ENCODE peak calls at places on chromosomes 6 and 20, in eight cellular contexts. B is Caco-2, F is GM06990, U is cardiac fibroblast, C is nephron progenitor cell, K is left ventricle myocardium inferior, Z is left lung, I is CD14-positive monocyte. G is an unnamed sample.
A peak's percentile ranks its signal among the peaks of the same experiment; 100 is the strongest.

GRCh38 chr20:40728470-40728869 is 39.4 kb upstream of the MAFB start:
- DNase-seq in U (no peak), C (no peak), B (no peak), K (no peak), F (no peak), Z (no peak), I (no peak), G (no peak)

GRCh38 chr6:139588734-139589418 is 214.4 kb upstream of the CITED2 start:
- DNase-seq in C (no peak), K (no peak), Z (no peak), I (no peak), B (peak; percentile 43), U (peak; percentile 66), F (no peak), G (no peak)

GRCh38 chr6:118509009-118509617 is 39.0 kb upstream of the PLN start:
- DNase-seq in I (no peak), F (no peak), B (peak; percentile 10), Z (no peak), U (peak; percentile 62), K (no peak), C (no peak), G (no peak)

GRCh38 chr6:167898673-167899311 is 72.1 kb downstream of the AFDN start:
- DNase-seq in I (no peak), B (no peak), K (no peak), Z (no peak), U (peak; percentile 74), F (no peak), C (no peak), G (peak; percentile 8)

GRCh38 chr6:7468382-7469081 is 72.9 kb upstream of the DSP start:
- DNase-seq in C (no peak), K (peak; percentile 53), B (peak; percentile 59), I (no peak), U (peak; percentile 83), F (no peak), Z (no peak), G (no peak)

GRCh38 chr6:3471286-3471685 is 14.4 kb upstream of the SLC22A23 start:
- DNase-seq in U (no peak), I (no peak), B (no peak), Z (no peak), K (no peak), C (no peak), F (no peak), G (no peak)

GRCh38 chr20:57457243-57457761 is 66.1 kb downstream of the RBM38 start:
- DNase-seq in B (no peak), I (no peak), Z (no peak), C (no peak), U (no peak), K (no peak), F (no peak), G (no peak)

GRCh38 chr6:81331526-81331925 is 421.0 kb downstream of the TENT5A start:
- DNase-seq in C (no peak), F (no peak), I (no peak), B (no peak), K (no peak), U (peak; percentile 1), Z (no peak), G (no peak)

GRCh38 chr6:26476893-26477292 is 19.1 kb downstream of the BTN2A1 start:
- DNase-seq in B (no peak), F (no peak), C (no peak), Z (no peak), U (no peak), K (no peak), I (no peak), G (no peak)

GRCh38 chr20:44015733-44016103 is 101.1 kb downstream of the TOX2 start:
- DNase-seq in K (no peak), U (no peak), F (no peak), I (no peak), C (no peak), B (no peak), Z (no peak), G (no peak)

GRCh38 chr20:8722277-8722928 is 346.5 kb upstream of the PLCB4 start:
- DNase-seq in C (peak; percentile 45), B (peak; percentile 70), U (peak; percentile 81), Z (no peak), K (no peak), F (no peak), I (no peak), G (peak; percentile 31)

GRCh38 chr20:22951966-22952365 is 83.1 kb upstream of the SSTR4 start:
- DNase-seq in I (no peak), C (no peak), K (no peak), U (no peak), B (no peak), F (no peak), Z (no peak), G (no peak)

DNA sequence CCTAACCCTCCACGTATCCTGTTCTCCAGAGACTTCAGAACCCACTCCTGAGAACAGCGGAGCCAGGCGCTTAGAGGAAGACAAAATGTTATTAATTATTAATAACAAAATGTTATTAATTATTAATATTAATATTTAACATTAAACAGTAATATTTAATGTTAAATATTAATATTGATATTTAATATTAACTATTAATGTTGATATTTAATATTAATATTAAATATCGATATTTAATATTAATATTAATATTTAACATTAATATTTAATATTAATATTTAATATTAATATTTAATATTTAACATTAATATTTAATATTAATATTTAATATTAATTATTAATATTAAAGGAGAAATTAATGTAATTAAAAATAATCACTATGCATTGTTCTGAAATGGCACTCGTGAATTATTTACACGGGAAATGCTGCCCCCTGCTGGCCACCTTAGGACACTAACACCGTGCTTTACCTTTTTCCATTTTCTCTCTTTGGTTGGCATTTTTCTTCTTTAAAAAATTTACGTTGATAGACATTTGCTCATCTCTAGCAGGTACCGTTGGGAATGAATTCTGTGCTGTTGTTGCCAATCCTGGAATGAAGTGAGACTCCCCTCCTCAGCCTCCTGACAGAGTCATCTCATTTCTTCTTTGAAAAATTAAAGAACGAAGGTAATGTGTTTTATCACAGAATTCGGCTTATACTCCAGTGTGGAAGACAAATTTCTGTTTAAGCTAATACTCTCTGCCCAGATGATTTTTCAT is 7.5 kb upstream of the GGTLC1 start:
- DNase-seq in C (peak; percentile 68), I (no peak), K (peak; percentile 44), B (peak; percentile 68), F (no peak), Z (no peak), U (peak; percentile 50), G (peak; percentile 8)
- TF ChIP-seq CTCF in C (peak; percentile 56), I (peak; percentile 82), K (peak; percentile 77), B (peak; percentile 87), F (peak; percentile 65), Z (peak; percentile 78), U (peak; percentile 67), G (peak; percentile 68)

GRCh38 chr6:160678230-160678629 is 14.2 kb upstream of the LPA start:
- DNase-seq in K (no peak), U (no peak), B (no peak), Z (no peak), F (no peak), C (no peak), I (no peak), G (no peak)

GRCh38 chr6:160678744-160679401 is 14.8 kb upstream of the LPA start:
- DNase-seq in Z (no peak), U (no peak), C (peak; percentile 63), B (no peak), K (no peak), I (no peak), F (no peak), G (no peak)

GRCh38 chr6:160679402-160679769 is 15.3 kb upstream of the LPA start:
- DNase-seq in F (no peak), Z (no peak), U (no peak), C (peak; percentile 77), K (no peak), I (no peak), B (no peak), G (no peak)
- TF ChIP-seq CTCF in F (no peak), Z (no peak), U (no peak), C (peak; percentile 46), K (no peak), I (no peak), B (no peak), G (no peak)

GRCh38 chr6:41548841-41549642 is 2.9 kb downstream of the FOXP4 start:
- DNase-seq in B (no peak), C (no peak), K (no peak), U (no peak), F (no peak), Z (no peak), I (no peak), G (no peak)

GRCh38 chr6:41546866-41547798 is 951 bp downstream of the FOXP4 start:
- DNase-seq in Z (no peak), I (no peak), K (peak; percentile 42), F (peak; percentile 51), C (peak; percentile 63), U (peak; percentile 49), B (peak; percentile 60), G (no peak)

GRCh38 chr6:41546475-41546865 is 289 bp downstream of the FOXP4 start:
- DNase-seq in F (no peak), B (no peak), Z (no peak), K (no peak), U (peak; percentile 61), C (no peak), I (no peak), G (no peak)

GRCh38 chr6:41548098-41548840 is 2.1 kb downstream of the FOXP4 start:
- DNase-seq in B (no peak), C (no peak), U (no peak), F (peak; percentile 37), I (no peak), Z (no peak), K (no peak), G (no peak)

GRCh38 chr6:41547799-41548097 is 1.6 kb downstream of the FOXP4 start:
- DNase-seq in U (no peak), B (no peak), C (no peak), Z (no peak), I (no peak), F (no peak), K (no peak), G (no peak)
- TF ChIP-seq CTCF in U (no peak), B (no peak), C (no peak), Z (no peak), I (no peak), F (no peak), K (no peak), G (no peak)

GRCh38 chr6:170296746-170297576 is 6.1 kb upstream of the DLL1 start:
- DNase-seq in K (no peak), U (no peak), I (no peak), F (no peak), B (no peak), C (no peak), Z (no peak), G (no peak)
- TF ChIP-seq CTCF in K (no peak), U (no peak), I (no peak), F (no peak), B (no peak), C (no peak), Z (no peak), G (no peak)

G was measured in AG09319.